ENCODE peak calls at places on chromosome 10, in six cellular contexts. D, F, J, T, A and Q are unnamed samples.

GRCh38 chr10:11578802-11579255 is 32.6 kb downstream of the USP6NL start:
- DNase-seq in A (no peak), F (no peak), D (no peak), T (no peak), J (no peak), Q (no peak)

GRCh38 chr10:59448616-59449015 is 86.3 kb upstream of the FAM13C start:
- DNase-seq in J (no peak), D (no peak), A (no peak), F (no peak), T (no peak), Q (no peak)

GRCh38 chr10:92490387-92490786 is 83.5 kb downstream of the IDE start:
- DNase-seq in J (no peak), T (no peak), A (no peak), D (no peak), F (no peak), Q (no peak)

GRCh38 chr10:43606323-43607198 is at the start of gene ZNF485:
- DNase-seq in J (peak; percentile 77), T (peak; percentile 29), D (peak; percentile 54), F (peak; percentile 48), A (peak; percentile 69), Q (peak; percentile 48)

GRCh38 chr10:108544500-108545120 is 1378.7 kb downstream of the XPNPEP1 start:
- DNase-seq in D (no peak), A (peak; percentile 60), J (peak; percentile 68), F (peak; percentile 43), T (no peak), Q (peak; percentile 35)

GRCh38 chr10:128016423-128017060 is 109.6 kb downstream of the PTPRE start:
- DNase-seq in T (no peak), F (no peak), J (no peak), D (no peak), A (no peak), Q (no peak)

GRCh38 chr10:13000431-13000830 is 1.1 kb downstream of the CCDC3 start:
- DNase-seq in T (no peak), A (no peak), F (no peak), D (no peak), J (no peak), Q (no peak)

GRCh38 chr10:5485948-5486851 is 13.2 kb downstream of the CALML5 start:
- DNase-seq in F (no peak), J (no peak), A (no peak), D (no peak), T (no peak), Q (no peak)

GRCh38 chr10:14362098-14362497 is 31.4 kb upstream of the FRMD4A start:
- DNase-seq in T (no peak), A (no peak), J (peak; percentile 78), D (no peak), F (no peak), Q (no peak)